ENCODE peak calls at places on chromosomes 4 and X, in four cellular contexts. C is cardiac fibroblast, O is AG04449, X is hepatocyte. Y is an unnamed sample.

GRCh38 chrX:15739886-15740285 is 1.8 kb downstream of the CA5B start:
- DNase-seq in C (no peak), O (no peak), X (no peak), Y (no peak)

GRCh38 chr4:304987-305680 is at the start of gene ZNF732:
- DNase-seq in C (peak), O (no peak), X (no peak), Y (no peak)

GRCh38 chrX:153939573-153939972 is 4.7 kb upstream of the NAA10 start:
- DNase-seq in C (no peak), O (no peak), X (no peak), Y (no peak)

GRCh38 chr4:84470204-84470785 is 28.8 kb downstream of the NKX6-1 start:
- DNase-seq in C (peak), O (no peak), X (no peak), Y (no peak)

GRCh38 chr4:8419222-8420041 is 21.1 kb downstream of the ACOX3 start:
- DNase-seq in C (peak), O (no peak), X (no peak), Y (peak)

GRCh38 chrX:40504801-40505605 is 75.8 kb upstream of the ATP6AP2 start:
- DNase-seq in C (peak), O (peak), X (no peak), Y (peak)

GRCh38 chr4:19857405-19857804 is 394.3 kb upstream of the SLIT2 start:
- DNase-seq in C (peak), O (no peak), X (peak), Y (no peak)

GRCh38 chr4:89640620-89641366 is 196.2 kb downstream of the SNCA start:
- DNase-seq in C (peak), O (peak), X (peak), Y (peak)

GRCh38 chr4:169116270-169116901 is 106.3 kb upstream of the CBR4 start:
- DNase-seq in C (no peak), O (no peak), X (no peak), Y (no peak)

GRCh38 chr4:100257567-100257966 is 67.3 kb upstream of the DDIT4L start:
- DNase-seq in C (no peak), O (no peak), X (peak), Y (no peak)

GRCh38 chrX:14694631-14695030 is 165.3 kb downstream of the GLRA2 start:
- DNase-seq in C (no peak), O (peak), X (no peak), Y (no peak)

GRCh38 chr4:77021614-77022089 is 54.1 kb downstream of the CCNI start:
- DNase-seq in C (peak), O (peak), X (no peak), Y (no peak)

GRCh38 chr4:15681372-15682339 is at the start of gene FAM200B:
- DNase-seq in C (peak), O (peak), X (peak), Y (peak)
- TF ChIP-seq CTCF in C (peak), O (no peak), X (peak), Y (no peak)

GRCh38 chrX:150548251-150548650 is 20.2 kb upstream of the MTM1 start:
- DNase-seq in C (no peak), O (no peak), X (no peak), Y (no peak)
- H3K4me3 ChIP-seq in C (no peak), O (no peak), X (no peak), Y (no peak)

GRCh38 chrX:110466790-110467189 is 108.1 kb downstream of the RTL9 start:
- DNase-seq in C (no peak), O (no peak), X (no peak), Y (no peak)

DNA sequence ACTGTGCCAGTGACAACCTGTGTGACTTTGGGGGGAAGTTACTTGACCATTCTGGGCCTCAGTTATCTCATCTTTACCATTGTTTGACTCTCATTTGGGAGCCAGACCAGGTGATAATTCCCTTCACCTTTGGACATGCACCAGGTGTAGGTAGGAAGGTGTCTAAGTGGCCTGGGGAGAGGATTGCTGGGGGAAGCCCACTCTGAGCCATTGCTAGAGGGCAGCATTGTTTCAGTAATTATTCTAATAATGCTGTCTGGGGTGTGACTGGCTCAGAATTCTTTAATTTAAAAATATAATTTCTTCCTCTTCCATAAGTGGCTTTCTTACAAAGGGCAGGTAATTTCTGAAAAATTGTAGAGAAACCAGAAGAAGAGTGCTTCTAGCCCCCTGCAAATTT is 104.3 kb downstream of the RTL9 start:
- DNase-seq in C (no peak), O (no peak), X (no peak), Y (no peak)
- TF ChIP-seq CTCF in C (no peak), O (no peak), X (no peak), Y (peak)

DNA sequence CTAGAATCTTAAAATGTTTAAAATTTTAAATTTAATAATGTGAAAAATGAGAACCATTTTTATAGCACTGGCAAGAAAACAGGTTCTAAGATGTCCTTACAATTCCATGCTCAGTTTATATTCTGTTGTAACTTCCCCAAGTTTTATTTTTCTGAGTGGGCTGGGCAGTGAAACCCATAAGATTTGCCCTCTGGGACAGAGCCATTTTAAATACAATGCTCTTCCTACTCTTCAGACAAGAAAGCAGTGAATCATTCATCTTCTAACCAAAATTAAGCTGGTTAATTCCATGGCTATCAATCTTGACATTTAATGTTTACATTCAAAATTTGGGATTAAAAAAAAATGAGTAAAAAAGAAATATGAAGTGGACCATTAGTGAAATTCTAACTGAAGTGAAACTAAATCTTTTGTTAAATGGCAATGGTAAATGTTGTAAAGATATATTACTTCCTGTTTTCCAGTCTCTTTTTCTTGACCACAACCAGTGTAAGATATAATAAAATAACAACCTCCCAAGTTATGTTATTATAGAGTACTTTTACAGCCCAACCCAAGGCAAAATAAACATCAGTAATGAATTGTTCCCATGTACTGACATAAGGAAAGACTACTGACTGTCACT is 37.2 kb upstream of the PTPN13 start:
- DNase-seq in C (peak), O (no peak), X (no peak), Y (no peak)
- H3K4me3 ChIP-seq in C (no peak), O (no peak), X (no peak), Y (no peak)

GRCh38 chrX:108001218-108001814 is 19.1 kb upstream of the TEX13B start:
- DNase-seq in C (peak), O (no peak), X (peak), Y (peak)
- TF ChIP-seq CTCF in C (peak), O (peak), X (peak), Y (peak)

GRCh38 chr4:107826427-107826980 is 1.8 kb downstream of the SGMS2 start:
- DNase-seq in C (no peak), O (no peak), X (peak), Y (no peak)
- H3K4me3 ChIP-seq in C (peak), O (no peak), X (peak), Y (peak)

DNA sequence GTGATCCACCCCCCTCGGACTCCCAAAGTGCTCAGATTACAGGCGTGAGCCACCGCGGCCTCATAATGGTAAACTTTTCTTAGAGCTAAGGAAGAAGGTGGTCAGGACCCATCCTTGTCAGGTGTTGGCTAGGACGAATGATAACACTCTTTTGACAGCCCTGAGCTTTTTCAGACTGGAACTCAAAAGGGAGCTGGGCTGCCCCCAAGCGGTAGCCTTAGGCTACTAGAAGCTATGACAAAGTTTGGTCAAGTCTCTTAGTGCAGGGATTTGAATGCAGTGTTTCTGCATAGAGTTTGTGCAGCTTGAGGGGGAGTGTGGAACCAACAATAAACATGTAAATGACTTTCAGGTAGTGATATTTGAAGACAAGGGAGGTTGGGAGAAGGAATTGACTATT is 11.8 kb upstream of the HSD17B10 start:
- DNase-seq in C (peak), O (no peak), X (peak), Y (no peak)
- TF ChIP-seq CTCF in C (peak), O (peak), X (peak), Y (peak)

Y was measured in HFF-Myc.